ENCODE peak calls at places on chromosomes 3 and 15, in five cellular contexts. E is Panc1, P is lower lobe of right lung, F is fibroblast of lung, H is HCT116. Z is an unnamed sample.
A peak's percentile ranks its signal among the peaks of the same experiment; 100 is the strongest.

GRCh38 chr3:53104762-53105161 is 25.5 kb downstream of the RFT1 start:
- DNase-seq in H (no peak), E (no peak), F (no peak), P (no peak), Z (no peak)

GRCh38 chr3:123667784-123668183 is 82.9 kb upstream of the HACD2 start:
- DNase-seq in F (no peak), H (no peak), E (no peak), P (no peak), Z (no peak)

GRCh38 chr15:58444658-58445332 is 13.0 kb downstream of the LIPC start:
- DNase-seq in P (no peak), F (no peak), E (no peak), H (no peak), Z (no peak)

GRCh38 chr3:31962801-31963205 is 18.3 kb downstream of the OSBPL10 start:
- DNase-seq in P (no peak), E (no peak), F (no peak), H (no peak), Z (no peak)

GRCh38 chr3:130671545-130671944 is 75.1 kb downstream of the PIK3R4 start:
- DNase-seq in P (no peak), F (no peak), H (no peak), E (no peak), Z (no peak)

GRCh38 chr15:87764461-87765236 is 491.9 kb downstream of the NTRK3 start:
- DNase-seq in F (no peak), P (no peak), E (no peak), H (no peak), Z (peak; percentile 58)

GRCh38 chr3:40876019-40876418 is 323.3 kb upstream of the CTNNB1 start:
- DNase-seq in P (no peak), E (no peak), H (no peak), F (no peak), Z (no peak)

GRCh38 chr3:142577701-142578308 is 728 bp downstream of the ATR start:
- DNase-seq in H (no peak), P (no peak), F (peak; percentile 33), E (no peak), Z (no peak)

GRCh38 chr3:11291808-11292207 is 19.6 kb downstream of the ATG7 start:
- DNase-seq in F (no peak), H (no peak), P (no peak), E (no peak), Z (no peak)

GRCh38 chr3:125375950-125376679 is 990 bp upstream of the ZNF148 start:
- DNase-seq in H (no peak), E (no peak), F (peak; percentile 44), P (no peak), Z (no peak)

GRCh38 chr3:189573004-189573403 is 58.2 kb upstream of the TP63 start:
- DNase-seq in E (no peak), F (no peak), P (no peak), H (no peak), Z (no peak)

GRCh38 chr15:61339526-61339925 is 110.4 kb upstream of the RORA start:
- DNase-seq in F (no peak), E (no peak), H (no peak), P (no peak), Z (no peak)

GRCh38 chr3:152127058-152127457 is 141.7 kb upstream of the MBNL1 start:
- DNase-seq in H (no peak), F (no peak), P (no peak), E (no peak), Z (no peak)

GRCh38 chr3:33144433-33144832 is 30.6 kb downstream of the CRTAP start:
- DNase-seq in F (no peak), E (no peak), H (no peak), P (no peak), Z (no peak)

GRCh38 chr15:29114277-29115092 is 155.1 kb downstream of the NSMCE3 start:
- DNase-seq in F (no peak), H (no peak), P (no peak), E (no peak), Z (no peak)

DNA sequence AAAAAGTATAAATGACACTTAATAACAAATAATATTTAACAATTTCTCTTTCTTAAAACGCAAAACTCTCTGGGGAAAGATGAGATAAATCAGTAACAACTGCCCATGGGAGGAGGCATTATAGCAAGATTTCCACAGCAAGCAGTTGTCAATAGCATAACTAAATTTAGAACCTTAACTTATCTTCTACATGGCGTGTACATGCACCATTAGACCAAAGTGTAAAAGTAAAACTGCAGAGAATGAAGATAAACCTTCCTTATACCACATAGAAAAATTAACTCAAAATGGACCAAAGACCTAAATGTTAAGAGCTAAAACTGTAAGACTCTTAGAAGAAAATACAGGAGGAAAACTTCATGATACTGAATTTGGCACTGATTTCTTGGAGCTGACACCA is 39.9 kb downstream of the MYO5A start:
- DNase-seq in F (no peak), E (no peak), P (no peak), H (no peak), Z (no peak)
- H3K4me3 ChIP-seq in F (no peak overlapping the region), E (no peak overlapping the region), P (no peak overlapping the region), H (no peak overlapping the region), Z (no peak overlapping the region)

GRCh38 chr3:136932978-136933812 is 24.6 kb upstream of the IL20RB start:
- DNase-seq in F (no peak), P (no peak), H (no peak), E (no peak), Z (no peak)

GRCh38 chr3:136928240-136928639 is 29.5 kb upstream of the IL20RB start:
- DNase-seq in F (no peak), H (no peak), E (no peak), P (no peak), Z (no peak)

GRCh38 chr3:136931587-136931986 is 26.2 kb upstream of the IL20RB start:
- DNase-seq in F (no peak), H (no peak), P (no peak), E (no peak), Z (no peak)

GRCh38 chr3:136929984-136930671 is 27.7 kb upstream of the IL20RB start:
- DNase-seq in F (peak; percentile 79), H (no peak), P (no peak), E (no peak), Z (no peak)

DNA sequence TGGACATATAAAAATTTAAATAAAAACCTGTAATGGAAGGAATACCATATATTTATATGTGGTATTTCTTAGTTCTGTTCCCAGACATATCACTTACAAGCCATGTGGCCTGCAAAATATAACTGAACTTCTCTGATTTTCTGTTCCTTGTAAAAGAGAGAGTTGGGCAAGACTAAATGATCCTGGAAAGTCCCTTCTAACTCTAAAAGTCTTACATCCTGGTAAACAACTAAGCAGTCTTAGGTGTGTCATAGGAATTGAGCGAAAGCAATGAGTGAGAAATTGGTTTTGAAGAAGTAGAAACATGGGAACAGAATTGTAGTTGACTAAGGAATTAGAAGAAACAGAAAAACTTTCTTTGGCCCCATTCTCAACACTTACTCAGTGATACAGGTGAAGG is 25.3 kb upstream of the IL20RB start:
- DNase-seq in E (no peak), F (no peak), H (no peak), P (no peak), Z (no peak)
- H3K36me3 ChIP-seq in E (peaks cover 3% of the 10 kb centered on the region), F (peaks cover 1% of the 10 kb centered on the region), H (peaks cover 9% of the 10 kb centered on the region), P (no peaks in the 10 kb centered on the region), Z (no peaks in the 10 kb centered on the region)

GRCh38 chr15:92749172-92749571 is 93.6 kb upstream of the FAM174B start:
- DNase-seq in H (no peak), P (no peak), F (no peak), E (no peak), Z (no peak)

GRCh38 chr15:92751528-92751927 is 96.0 kb upstream of the FAM174B start:
- DNase-seq in H (no peak), F (no peak), P (no peak), E (no peak), Z (no peak)

GRCh38 chr15:92745845-92746271 is 90.3 kb upstream of the FAM174B start:
- DNase-seq in E (no peak), F (no peak), P (no peak), H (no peak), Z (no peak)

GRCh38 chr15:92747047-92747446 is 91.5 kb upstream of the FAM174B start:
- DNase-seq in E (no peak), H (no peak), P (no peak), F (no peak), Z (no peak)
- TF ChIP-seq CTCF in E (no peak), H (peak; percentile 15), P (no peak), F (no peak), Z (no peak)

DNA sequence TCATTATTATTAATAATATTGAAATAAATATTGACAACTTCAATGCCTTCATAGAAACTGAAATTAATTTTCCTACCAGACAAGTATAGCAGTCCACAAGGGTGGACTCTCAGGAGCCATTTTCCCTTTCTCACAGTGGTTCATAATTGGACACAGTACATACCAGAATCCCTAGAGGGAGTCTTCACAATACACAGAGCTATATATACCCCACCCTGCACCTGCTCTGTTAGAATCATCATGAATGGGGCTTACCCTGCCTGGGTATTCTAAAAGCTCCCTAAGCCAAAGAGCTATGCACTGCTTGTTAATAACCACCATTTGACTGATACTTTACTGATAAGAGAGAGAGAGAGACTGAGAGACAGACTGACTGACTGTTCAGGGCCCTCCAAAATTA is 134.9 kb downstream of the FEZF2 start:
- DNase-seq in H (no peak), F (no peak), P (no peak), E (no peak), Z (no peak)
- H3K4me3 ChIP-seq in H (no peak overlapping the region), F (no peak overlapping the region), P (no peak overlapping the region), E (no peak overlapping the region), Z (no peak overlapping the region)

GRCh38 chr3:197775317-197775716 is 15.7 kb upstream of the LRCH3 start:
- DNase-seq in E (no peak), F (no peak), H (no peak), P (no peak), Z (no peak)
- H3K36me3 ChIP-seq in E (peaks cover 32% of the 10 kb centered on the region), F (peaks cover 16% of the 10 kb centered on the region), H (peaks cover 50% of the 10 kb centered on the region), P (peaks cover 90% of the 10 kb centered on the region), Z (peaks cover 1% of the 10 kb centered on the region)

GRCh38 chr3:160343132-160343531 is 55.9 kb downstream of the IFT80 start:
- DNase-seq in H (no peak), E (no peak), P (no peak), F (peak; percentile 49), Z (no peak)
- TF ChIP-seq CTCF in H (peak; percentile 34), E (peak; percentile 47), P (no peak), F (peak; percentile 27), Z (peak; percentile 42)

DNA sequence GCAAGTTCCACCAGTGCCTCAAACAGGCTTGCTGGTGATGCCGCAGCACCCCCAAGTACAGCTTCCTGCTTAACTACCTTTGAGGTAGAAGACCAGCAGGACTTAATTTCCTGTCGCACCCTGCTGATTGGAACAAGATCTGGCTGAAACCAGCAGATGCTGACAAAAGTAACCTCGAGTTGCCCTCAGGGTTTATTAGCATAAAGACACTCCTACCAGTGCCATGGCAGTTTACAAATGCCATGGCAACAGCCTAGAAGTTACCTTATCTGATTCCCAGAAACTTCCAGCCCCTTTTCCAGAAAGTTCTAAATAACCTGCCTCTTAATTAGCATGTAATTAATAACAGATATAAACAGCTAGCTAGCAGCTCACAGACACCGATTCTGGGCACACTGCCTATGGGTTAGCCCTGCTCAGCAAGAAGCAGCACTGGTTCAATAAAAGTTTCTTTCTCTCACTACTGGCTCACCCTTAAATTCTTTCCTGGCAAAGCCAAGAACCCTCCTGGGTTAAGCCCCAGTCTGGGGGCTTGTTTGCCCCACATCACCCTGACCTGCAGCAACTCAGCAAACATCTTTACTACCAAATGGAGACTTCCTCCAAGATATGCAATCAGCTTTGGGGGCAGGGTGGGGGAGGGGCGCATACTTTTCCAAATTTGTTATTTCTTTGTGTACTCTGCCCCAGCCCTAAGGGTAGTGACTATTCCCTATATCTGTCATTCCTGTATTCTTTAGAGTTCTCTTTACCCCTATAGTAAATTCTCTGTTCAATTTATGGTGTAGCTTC is 54.2 kb downstream of the MAP4 start:
- DNase-seq in E (no peak), H (no peak), F (no peak), P (no peak), Z (no peak)
- H3K4me3 ChIP-seq in E (no peak overlapping the region), H (no peak overlapping the region), F (no peak overlapping the region), P (no peak overlapping the region), Z (no peak overlapping the region)